ENCODE peak calls at places on chromosome 19, in six cellular contexts. V, P, R, H, M and G are unnamed samples.

GRCh38 chr19:6228523-6229215 is 51.1 kb downstream of the MLLT1 start:
- DNase-seq in M (no peak), H (no peak), R (no peak), P (no peak), V (peak), G (no peak)

GRCh38 chr19:40282920-40283319 is 2.2 kb downstream of the AKT2 start:
- DNase-seq in M (no peak), H (peak), P (no peak), V (no peak), R (no peak), G (no peak)

GRCh38 chr19:14023404-14024235 is 4.3 kb upstream of the RLN3 start:
- DNase-seq in M (peak), R (no peak), V (peak), P (peak), H (peak), G (peak)

GRCh38 chr19:32651729-32652140 is 23.2 kb downstream of the ANKRD27 start:
- DNase-seq in H (peak), M (no peak), V (peak), P (peak), R (no peak), G (no peak)

GRCh38 chr19:49249933-49250332 is 75.1 kb downstream of the SLC6A16 start:
- DNase-seq in M (no peak), H (no peak), V (no peak), P (no peak), R (no peak), G (no peak)

GRCh38 chr19:8387688-8388611 is 2.2 kb upstream of the RAB11B start:
- DNase-seq in R (no peak), P (no peak), V (no peak), H (no peak), M (no peak), G (no peak)

GRCh38 chr19:40210919-40211318 is 7.3 kb downstream of the TTC9B start:
- DNase-seq in V (no peak), R (no peak), M (no peak), P (no peak), H (no peak), G (no peak)

GRCh38 chr19:16497042-16497441 is 848 bp downstream of the C19orf44 start:
- DNase-seq in M (peak), R (no peak), H (no peak), V (no peak), P (no peak), G (no peak)

GRCh38 chr19:5903054-5903501 is 512 bp downstream of the NDUFA11 start:
- DNase-seq in V (no peak), M (peak), P (no peak), R (no peak), H (peak), G (peak)

GRCh38 chr19:33226550-33227241 is 1.0 kb upstream of the SLC7A10 start:
- DNase-seq in V (no peak), P (peak), H (peak), M (no peak), R (no peak), G (no peak)

GRCh38 chr19:46602392-46603194 is 1.5 kb downstream of the CALM3 start:
- DNase-seq in H (no peak), V (no peak), P (no peak), R (peak), M (no peak), G (no peak)

GRCh38 chr19:14112809-14113385 is 4.7 kb downstream of the PRKACA start:
- DNase-seq in H (no peak), M (no peak), V (no peak), P (no peak), R (no peak), G (no peak)

GRCh38 chr19:33132425-33132824 is 511 bp downstream of the WDR88 start:
- DNase-seq in R (no peak), M (no peak), P (no peak), V (no peak), H (no peak), G (no peak)

GRCh38 chr19:29860492-29860891 is 48.7 kb downstream of the CCNE1 start:
- DNase-seq in V (no peak), P (no peak), H (no peak), M (peak), R (no peak), G (no peak)

GRCh38 chr19:46550684-46551083 is 50.4 kb upstream of the CALM3 start:
- DNase-seq in P (no peak), H (no peak), R (no peak), V (no peak), M (no peak), G (no peak)

GRCh38 chr19:39826311-39826945 is 7.5 kb downstream of the DYRK1B start:
- DNase-seq in H (no peak), V (no peak), M (no peak), R (no peak), P (no peak), G (no peak)

GRCh38 chr19:5519076-5519475 is 48.7 kb downstream of the TINCR start:
- DNase-seq in V (no peak), H (no peak), R (no peak), P (no peak), M (no peak), G (no peak)

GRCh38 chr19:17391371-17392151 is 2.4 kb downstream of the CCDC194 start:
- DNase-seq in P (no peak), R (no peak), V (no peak), M (no peak), H (no peak), G (no peak)

GRCh38 chr19:13668964-13669363 is 95.4 kb upstream of the MRI1 start:
- DNase-seq in R (no peak), V (no peak), M (no peak), H (no peak), P (no peak), G (no peak)

GRCh38 chr19:7542556-7543348 is 7.2 kb downstream of the PNPLA6 start:
- DNase-seq in P (no peak), H (no peak), M (no peak), R (no peak), V (no peak), G (no peak)

GRCh38 chr19:4046362-4046691 is 20.4 kb downstream of the ZBTB7A start:
- DNase-seq in M (no peak), P (no peak), V (no peak), H (no peak), R (no peak), G (no peak)

GRCh38 chr19:6047741-6048231 is 62.5 kb downstream of the RFX2 start:
- DNase-seq in H (peak), V (peak), M (peak), R (no peak), P (peak), G (peak)

GRCh38 chr19:16801599-16801998 is 27.6 kb upstream of the SIN3B start:
- DNase-seq in M (peak), P (peak), R (no peak), V (peak), H (peak), G (no peak)

GRCh38 chr19:30070198-30070969 is 128.3 kb downstream of the URI1 start:
- DNase-seq in R (no peak), P (no peak), M (no peak), H (no peak), V (no peak), G (no peak)

GRCh38 chr19:4374451-4375163 is 25.7 kb downstream of the SH3GL1 start:
- DNase-seq in M (peak), H (peak), P (no peak), V (peak), R (no peak), G (peak)

GRCh38 chr19:23190341-23190740 is 59.9 kb downstream of the ZNF724 start:
- DNase-seq in V (no peak), M (no peak), H (no peak), P (no peak), R (no peak), G (no peak)

GRCh38 chr19:36837525-36837901 is 674 bp downstream of the ZNF790 start:
- DNase-seq in M (no peak), R (no peak), H (peak), P (no peak), V (no peak), G (no peak)

GRCh38 chr19:15216363-15216762 is 15.6 kb upstream of the NOTCH3 start:
- DNase-seq in V (no peak), H (no peak), M (peak), R (no peak), P (no peak), G (no peak)

GRCh38 chr19:5397804-5398692 is 57.2 kb upstream of the ZNRF4 start:
- DNase-seq in V (no peak), P (peak), R (no peak), H (peak), M (no peak), G (peak)

DNA sequence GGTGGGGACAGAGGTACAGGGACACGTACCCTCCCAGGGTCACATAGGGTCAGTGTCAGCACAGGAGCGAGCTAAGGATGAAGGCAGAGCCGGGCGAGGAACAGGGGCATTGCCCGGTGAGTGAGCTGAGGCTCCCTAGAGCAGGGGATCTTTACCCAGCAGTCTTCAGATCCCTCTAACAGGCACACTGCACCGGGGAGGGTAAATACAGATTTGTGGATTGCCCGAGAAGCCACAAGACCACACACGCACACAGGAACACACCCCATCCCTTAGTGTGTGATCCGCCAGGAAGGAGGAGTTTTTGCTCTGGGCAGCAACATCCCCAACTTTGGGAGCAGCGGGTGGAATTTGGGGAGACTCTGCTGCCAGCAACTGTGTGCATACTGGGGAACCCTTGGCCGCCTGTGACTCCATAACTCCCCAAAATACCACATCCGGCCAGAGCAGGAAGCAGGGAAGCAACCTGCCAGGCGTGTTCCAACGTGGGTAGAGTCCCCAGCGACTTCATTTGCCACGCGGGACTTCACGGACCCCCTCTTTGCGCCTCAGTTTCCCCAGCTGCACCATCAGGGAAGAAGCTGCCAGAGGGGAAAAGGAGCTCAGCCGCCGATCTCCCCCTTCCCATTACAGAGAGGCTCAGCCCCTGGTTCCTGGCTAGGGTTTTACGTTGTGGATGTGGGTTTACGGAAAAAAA is 5.9 kb upstream of the TLE2 start:
- DNase-seq in H (peak), M (peak), P (no peak), V (peak), R (no peak), G (no peak)
- TF ChIP-seq CTCF in H (no peak), M (no peak), P (no peak), V (no peak), R (no peak), G (no peak)

GRCh38 chr19:1244693-1245451 is 3.3 kb downstream of the ATP5F1D start:
- DNase-seq in V (no peak), P (no peak), M (peak), H (no peak), R (no peak), G (no peak)
- TF ChIP-seq CTCF in V (no peak), P (peak), M (no peak), H (no peak), R (no peak), G (peak)

DNA sequence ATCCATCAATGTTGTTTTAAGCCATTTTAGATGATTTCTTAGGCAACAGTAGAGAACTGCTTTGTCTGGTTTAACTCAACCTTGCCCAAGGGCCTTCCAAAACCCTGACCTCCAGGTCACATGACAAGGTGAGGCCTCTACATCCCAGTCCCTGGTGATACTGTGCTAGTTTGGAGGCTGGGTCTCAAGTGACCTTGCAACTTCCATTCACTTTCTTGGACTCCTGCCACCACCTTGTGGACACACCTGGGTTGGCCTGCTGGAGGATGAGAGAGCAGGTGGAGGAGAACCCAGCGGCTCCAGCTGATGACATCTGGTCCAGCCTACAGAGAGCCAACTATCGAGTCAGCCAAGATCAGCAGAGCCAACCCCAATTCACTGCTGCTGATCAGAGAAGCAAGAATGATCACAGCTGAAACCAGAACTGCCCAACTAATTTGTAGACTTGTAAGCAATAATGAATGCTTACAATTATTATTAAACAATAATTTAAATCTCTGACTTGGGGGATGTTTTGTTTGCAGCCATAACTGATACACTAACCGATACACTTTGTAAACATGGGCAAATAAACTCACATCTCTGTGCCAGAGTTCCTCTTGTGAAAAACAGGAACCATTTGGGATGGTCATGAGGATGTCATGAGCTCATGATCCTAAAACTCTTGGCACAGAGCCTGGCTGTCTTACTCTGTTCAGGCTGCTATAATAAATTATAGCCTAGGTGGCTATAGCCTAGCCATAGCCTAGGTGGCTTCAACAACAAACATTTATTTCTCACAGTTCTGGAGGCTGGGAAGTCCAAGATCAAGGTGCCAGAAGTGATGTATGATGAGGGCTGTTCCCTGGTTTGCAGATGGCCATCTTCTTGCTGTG is 11.5 kb downstream of the FAM187B start:
- DNase-seq in P (no peak), R (peak), M (peak), H (no peak), V (no peak), G (no peak)
- TF ChIP-seq CTCF in P (no peak), R (peak), M (no peak), H (no peak), V (no peak), G (no peak)

DNA sequence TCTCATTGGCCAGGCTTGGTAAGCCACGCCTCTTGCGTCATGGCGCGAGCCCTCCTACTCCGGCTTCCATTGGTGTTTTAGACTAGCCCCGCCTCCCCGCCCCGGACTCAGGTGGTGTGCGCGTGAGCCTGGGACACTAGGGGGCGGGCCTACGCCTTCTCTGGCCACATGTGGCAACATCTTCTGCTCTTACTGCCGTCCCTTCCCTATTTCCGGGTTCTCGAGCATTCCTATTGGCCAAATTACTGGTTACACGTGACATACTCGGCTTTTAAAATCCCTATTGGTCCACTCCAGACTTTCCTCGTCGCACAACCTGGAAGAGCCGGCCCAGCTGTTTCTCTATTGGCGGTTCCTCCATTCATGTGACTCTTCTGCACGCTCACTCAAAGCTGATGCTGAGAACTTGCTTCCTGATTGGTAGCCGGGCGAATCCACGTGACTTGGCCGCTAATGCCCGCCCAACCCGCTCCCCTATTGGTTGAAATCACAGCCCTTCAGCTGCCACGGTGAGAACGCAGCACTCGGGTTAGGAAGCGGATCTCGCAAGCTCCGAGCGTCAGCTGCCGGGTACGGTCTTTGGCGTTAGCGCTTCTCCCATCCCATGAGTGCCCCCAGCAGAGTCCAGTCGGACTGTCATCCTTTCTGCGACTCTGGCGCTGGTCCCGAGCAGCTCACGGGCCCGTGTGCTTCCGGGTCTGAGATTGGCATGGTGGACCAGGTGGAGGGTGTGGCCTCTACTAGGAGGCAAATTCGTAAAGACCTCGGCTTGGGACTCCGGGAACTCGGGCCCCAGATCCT is at the start of gene BLOC1S3:
- DNase-seq in P (peak), V (peak), M (peak), H (peak), R (peak), G (peak)
- TF ChIP-seq CTCF in P (peak), V (peak), M (no peak), H (peak), R (peak), G (peak)

DNA sequence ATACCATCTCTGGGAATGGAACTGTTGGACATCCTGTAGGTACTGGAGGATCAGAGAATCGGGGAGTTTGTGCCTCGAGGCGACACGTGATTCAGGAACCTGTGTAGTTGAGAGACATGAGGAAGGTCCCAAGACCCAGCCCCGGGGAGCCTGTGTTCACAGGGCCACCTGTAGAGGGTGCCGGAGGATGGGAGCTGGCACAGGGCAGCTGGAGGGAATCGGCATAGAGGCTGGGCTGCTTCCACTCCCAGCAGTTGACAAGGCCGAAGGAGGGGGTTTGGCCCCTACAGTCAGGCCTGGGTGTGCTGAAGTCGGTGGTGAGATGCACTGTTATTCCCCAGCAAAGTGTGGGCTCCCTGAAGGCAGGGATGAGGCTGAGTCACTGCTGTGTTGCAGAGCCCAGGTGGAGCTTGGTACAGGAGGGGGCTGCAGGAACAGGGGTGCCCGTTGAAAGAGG is 2.5 kb upstream of the ISYNA1 start:
- DNase-seq in M (peak), H (no peak), R (peak), P (no peak), V (no peak), G (no peak)
- TF ChIP-seq CTCF in M (peak), H (peak), R (peak), P (no peak), V (peak), G (no peak)

GRCh38 chr19:41957838-41958366 is 1.2 kb downstream of the RABAC1 start:
- DNase-seq in H (peak), P (peak), M (peak), R (peak), V (peak), G (peak)

GRCh38 chr19:41958367-41959055 is 610 bp downstream of the RABAC1 start:
- DNase-seq in M (peak), R (peak), P (peak), H (peak), V (peak), G (peak)

GRCh38 chr19:41960973-41961372 is 1.9 kb upstream of the RABAC1 start:
- DNase-seq in H (no peak), V (no peak), R (no peak), M (no peak), P (no peak), G (no peak)

GRCh38 chr19:41957161-41957837 is 1.8 kb downstream of the RABAC1 start:
- DNase-seq in M (no peak), V (no peak), H (no peak), P (no peak), R (no peak), G (no peak)

DNA sequence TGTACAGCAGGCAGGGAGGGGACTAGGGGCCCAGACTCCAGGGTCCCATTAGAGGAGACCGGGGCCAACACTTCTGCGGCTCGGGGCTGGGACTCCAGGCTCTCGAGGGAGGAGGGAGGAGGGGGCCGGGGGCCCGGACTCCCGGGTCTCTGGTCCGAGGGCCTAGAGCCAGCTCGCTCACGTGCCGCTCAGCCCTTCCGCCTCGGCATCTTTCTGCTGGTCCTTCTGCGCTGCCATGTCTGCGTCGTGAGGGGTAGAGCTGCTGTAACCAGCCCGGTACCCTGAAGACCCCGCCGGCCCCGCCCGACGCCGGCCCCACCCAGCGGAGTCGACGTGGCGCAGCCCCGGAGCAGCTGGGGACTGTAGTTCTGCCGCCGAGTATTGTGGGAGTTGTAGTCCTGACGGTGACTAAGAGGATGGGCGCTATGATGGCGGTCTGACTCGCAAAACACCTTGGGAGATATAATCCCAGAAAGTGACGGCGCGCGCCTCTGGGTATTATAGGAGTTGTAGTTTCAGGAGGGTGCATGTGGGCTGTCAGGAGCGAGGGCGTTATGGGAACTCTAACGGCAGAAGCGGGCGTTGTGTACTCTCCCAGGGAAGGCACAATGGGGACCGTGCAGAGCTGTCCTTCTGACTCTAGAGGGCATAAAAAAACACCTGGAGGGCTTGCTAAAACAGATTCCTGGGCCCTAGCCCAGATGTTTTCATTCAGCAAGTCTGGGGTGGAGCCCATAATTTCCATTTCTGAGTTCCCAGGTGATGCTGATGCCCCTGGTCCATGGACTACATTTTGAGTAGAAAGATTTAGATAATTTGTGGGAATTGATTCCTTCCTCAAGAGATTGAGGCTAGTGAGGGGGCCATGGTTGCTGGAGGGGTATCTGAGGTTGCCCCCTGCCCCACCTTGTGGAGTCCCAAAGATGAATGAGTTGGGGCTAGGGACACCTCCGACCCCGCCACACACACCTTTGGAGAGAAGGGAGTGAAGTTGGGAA is at the start of gene RABAC1:
- DNase-seq in V (peak), P (peak), H (peak), M (peak), R (peak), G (peak)
- TF ChIP-seq CTCF in V (peak), P (no peak), H (peak), M (peak), R (peak), G (no peak)

GRCh38 chr19:50720921-50721291 is 1.3 kb upstream of the SHANK1 start:
- DNase-seq in H (no peak), M (no peak), R (no peak), P (peak), V (no peak), G (no peak)
- TF ChIP-seq CTCF in H (peak), M (no peak), R (no peak), P (no peak), V (no peak), G (no peak)